ENCODE peak calls at places on chromosomes 16 and 17, in six cellular contexts. One of them, this sample, is unnamed.

GRCh38 chr17:43151880-43152456 is 19.0 kb upstream of the NBR1 start:
- DNase-seq in hepatic stellate cell: no peak
- DNase-seq in NCI-H2171 treated with DMSO at 0.1 percent for 48 hours: no peak
- DNase-seq in A549: no peak
- DNase-seq in LoVo: no peak
- DNase-seq in T-helper 1 cell: no peak
- DNase-seq in this sample: no peak

GRCh38 chr17:43006639-43007551 is at the start of gene IFI35:
- DNase-seq in hepatic stellate cell: peak
- DNase-seq in NCI-H2171 treated with DMSO at 0.1 percent for 48 hours: peak
- DNase-seq in A549: peak
- DNase-seq in LoVo: peak
- DNase-seq in T-helper 1 cell: peak
- DNase-seq in this sample: peak

GRCh38 chr17:77779711-77780539 is 178.6 kb upstream of the TNRC6C start:
- DNase-seq in hepatic stellate cell: peak
- DNase-seq in NCI-H2171 treated with DMSO at 0.1 percent for 48 hours: no peak
- DNase-seq in A549: no peak
- DNase-seq in LoVo: no peak
- DNase-seq in T-helper 1 cell: no peak
- DNase-seq in this sample: no peak

GRCh38 chr17:35727635-35728034 is 3.8 kb upstream of the RASL10B start:
- DNase-seq in hepatic stellate cell: no peak
- DNase-seq in NCI-H2171 treated with DMSO at 0.1 percent for 48 hours: no peak
- DNase-seq in A549: no peak
- DNase-seq in LoVo: no peak
- DNase-seq in T-helper 1 cell: no peak
- DNase-seq in this sample: no peak

GRCh38 chr17:17844079-17844478 is 7.3 kb upstream of the SREBF1 start:
- DNase-seq in hepatic stellate cell: no peak
- DNase-seq in NCI-H2171 treated with DMSO at 0.1 percent for 48 hours: no peak
- DNase-seq in A549: no peak
- DNase-seq in LoVo: no peak
- DNase-seq in T-helper 1 cell: no peak
- DNase-seq in this sample: no peak

GRCh38 chr17:28983286-28984240 is 22.3 kb downstream of the SEZ6 start:
- DNase-seq in hepatic stellate cell: no peak
- DNase-seq in NCI-H2171 treated with DMSO at 0.1 percent for 48 hours: peak
- DNase-seq in A549: no peak
- DNase-seq in LoVo: no peak
- DNase-seq in T-helper 1 cell: no peak
- DNase-seq in this sample: no peak

GRCh38 chr17:47204722-47205418 is 4.3 kb upstream of the MYL4 start:
- DNase-seq in hepatic stellate cell: peak
- DNase-seq in NCI-H2171 treated with DMSO at 0.1 percent for 48 hours: peak
- DNase-seq in A549: no peak
- DNase-seq in LoVo: peak
- DNase-seq in T-helper 1 cell: peak
- DNase-seq in this sample: no peak

GRCh38 chr17:3015890-3016289 is 47.5 kb downstream of the OR1D5 start:
- DNase-seq in hepatic stellate cell: peak
- DNase-seq in NCI-H2171 treated with DMSO at 0.1 percent for 48 hours: no peak
- DNase-seq in A549: no peak
- DNase-seq in LoVo: no peak
- DNase-seq in T-helper 1 cell: no peak
- DNase-seq in this sample: no peak

GRCh38 chr17:77034677-77035424 is 105.9 kb upstream of the SEC14L1 start:
- DNase-seq in hepatic stellate cell: no peak
- DNase-seq in NCI-H2171 treated with DMSO at 0.1 percent for 48 hours: no peak
- DNase-seq in A549: no peak
- DNase-seq in LoVo: no peak
- DNase-seq in T-helper 1 cell: no peak
- DNase-seq in this sample: no peak

GRCh38 chr16:66406534-66407368 is 20.3 kb upstream of the BEAN1 start:
- DNase-seq in hepatic stellate cell: peak
- DNase-seq in NCI-H2171 treated with DMSO at 0.1 percent for 48 hours: peak
- DNase-seq in A549: peak
- DNase-seq in LoVo: peak
- DNase-seq in T-helper 1 cell: peak
- DNase-seq in this sample: peak

GRCh38 chr17:6507535-6507934 is 48.8 kb downstream of the PITPNM3 start:
- DNase-seq in hepatic stellate cell: peak
- DNase-seq in NCI-H2171 treated with DMSO at 0.1 percent for 48 hours: no peak
- DNase-seq in A549: peak
- DNase-seq in LoVo: peak
- DNase-seq in T-helper 1 cell: no peak
- DNase-seq in this sample: no peak

GRCh38 chr16:70512456-70512855 is 10.9 kb downstream of the COG4 start:
- DNase-seq in hepatic stellate cell: no peak
- DNase-seq in NCI-H2171 treated with DMSO at 0.1 percent for 48 hours: no peak
- DNase-seq in A549: peak
- DNase-seq in LoVo: no peak
- DNase-seq in T-helper 1 cell: no peak
- DNase-seq in this sample: no peak

GRCh38 chr17:8707591-8708453 is 36.8 kb downstream of the CCDC42 start:
- DNase-seq in hepatic stellate cell: no peak
- DNase-seq in NCI-H2171 treated with DMSO at 0.1 percent for 48 hours: no peak
- DNase-seq in A549: no peak
- DNase-seq in LoVo: no peak
- DNase-seq in T-helper 1 cell: no peak
- DNase-seq in this sample: no peak

GRCh38 chr16:64215730-64216129 is 906.1 kb downstream of the CDH11 start:
- DNase-seq in hepatic stellate cell: no peak
- DNase-seq in NCI-H2171 treated with DMSO at 0.1 percent for 48 hours: no peak
- DNase-seq in A549: no peak
- DNase-seq in LoVo: no peak
- DNase-seq in T-helper 1 cell: no peak
- DNase-seq in this sample: no peak

GRCh38 chr17:28480278-28480677 is 6.8 kb downstream of the SLC13A2 start:
- DNase-seq in hepatic stellate cell: no peak
- DNase-seq in NCI-H2171 treated with DMSO at 0.1 percent for 48 hours: no peak
- DNase-seq in A549: no peak
- DNase-seq in LoVo: no peak
- DNase-seq in T-helper 1 cell: no peak
- DNase-seq in this sample: no peak

GRCh38 chr17:28982191-28982793 is 23.5 kb downstream of the SEZ6 start:
- DNase-seq in hepatic stellate cell: no peak
- DNase-seq in NCI-H2171 treated with DMSO at 0.1 percent for 48 hours: no peak
- DNase-seq in A549: no peak
- DNase-seq in LoVo: no peak
- DNase-seq in T-helper 1 cell: peak
- DNase-seq in this sample: no peak

GRCh38 chr16:11354733-11355574 is 9.7 kb downstream of the RMI2 start:
- DNase-seq in hepatic stellate cell: no peak
- DNase-seq in NCI-H2171 treated with DMSO at 0.1 percent for 48 hours: peak
- DNase-seq in A549: no peak
- DNase-seq in LoVo: no peak
- DNase-seq in T-helper 1 cell: peak
- DNase-seq in this sample: peak

GRCh38 chr17:78034429-78035091 is 76.1 kb downstream of the TNRC6C start:
- DNase-seq in hepatic stellate cell: no peak
- DNase-seq in NCI-H2171 treated with DMSO at 0.1 percent for 48 hours: peak
- DNase-seq in A549: peak
- DNase-seq in LoVo: no peak
- DNase-seq in T-helper 1 cell: no peak
- DNase-seq in this sample: peak

GRCh38 chr17:43383826-43384475 is 14.8 kb upstream of the ARL4D start:
- DNase-seq in hepatic stellate cell: no peak
- DNase-seq in NCI-H2171 treated with DMSO at 0.1 percent for 48 hours: no peak
- DNase-seq in A549: no peak
- DNase-seq in LoVo: no peak
- DNase-seq in T-helper 1 cell: no peak
- DNase-seq in this sample: no peak

GRCh38 chr17:50426814-50427787 is 1.1 kb downstream of the ACSF2 start:
- DNase-seq in hepatic stellate cell: peak
- DNase-seq in NCI-H2171 treated with DMSO at 0.1 percent for 48 hours: no peak
- DNase-seq in A549: peak
- DNase-seq in LoVo: peak
- DNase-seq in T-helper 1 cell: no peak
- DNase-seq in this sample: peak

GRCh38 chr16:87053016-87053982 is 263.9 kb downstream of the C16orf95 start:
- DNase-seq in hepatic stellate cell: no peak
- DNase-seq in NCI-H2171 treated with DMSO at 0.1 percent for 48 hours: no peak
- DNase-seq in A549: no peak
- DNase-seq in LoVo: no peak
- DNase-seq in T-helper 1 cell: no peak
- DNase-seq in this sample: peak

GRCh38 chr17:1390422-1391367 is 9.3 kb downstream of the YWHAE start:
- DNase-seq in hepatic stellate cell: no peak
- DNase-seq in NCI-H2171 treated with DMSO at 0.1 percent for 48 hours: no peak
- DNase-seq in A549: no peak
- DNase-seq in LoVo: no peak
- DNase-seq in T-helper 1 cell: no peak
- DNase-seq in this sample: peak

GRCh38 chr16:12470311-12471229 is 333.1 kb downstream of the CPPED1 start:
- DNase-seq in hepatic stellate cell: no peak
- DNase-seq in NCI-H2171 treated with DMSO at 0.1 percent for 48 hours: no peak
- DNase-seq in A549: no peak
- DNase-seq in LoVo: no peak
- DNase-seq in T-helper 1 cell: no peak
- DNase-seq in this sample: no peak

GRCh38 chr17:72717276-72717675 is 375.2 kb downstream of the SLC39A11 start:
- DNase-seq in hepatic stellate cell: no peak
- DNase-seq in NCI-H2171 treated with DMSO at 0.1 percent for 48 hours: no peak
- DNase-seq in A549: no peak
- DNase-seq in LoVo: no peak
- DNase-seq in T-helper 1 cell: no peak
- DNase-seq in this sample: no peak

GRCh38 chr17:50064253-50064991 is 8.5 kb downstream of the ITGA3 start:
- DNase-seq in hepatic stellate cell: peak
- DNase-seq in NCI-H2171 treated with DMSO at 0.1 percent for 48 hours: no peak
- DNase-seq in A549: peak
- DNase-seq in LoVo: no peak
- DNase-seq in T-helper 1 cell: no peak
- DNase-seq in this sample: no peak

GRCh38 chr17:31190351-31190750 is 95.6 kb downstream of the NF1 start:
- DNase-seq in hepatic stellate cell: no peak
- DNase-seq in NCI-H2171 treated with DMSO at 0.1 percent for 48 hours: no peak
- DNase-seq in A549: no peak
- DNase-seq in LoVo: no peak
- DNase-seq in T-helper 1 cell: no peak
- DNase-seq in this sample: no peak

GRCh38 chr16:73298562-73298961 is 250.6 kb upstream of the ZFHX3 start:
- DNase-seq in hepatic stellate cell: peak
- DNase-seq in NCI-H2171 treated with DMSO at 0.1 percent for 48 hours: no peak
- DNase-seq in A549: no peak
- DNase-seq in LoVo: no peak
- DNase-seq in T-helper 1 cell: no peak
- DNase-seq in this sample: no peak

GRCh38 chr17:79842136-79842655 is 3.0 kb upstream of the CBX4 start:
- DNase-seq in hepatic stellate cell: no peak
- DNase-seq in NCI-H2171 treated with DMSO at 0.1 percent for 48 hours: peak
- DNase-seq in A549: no peak
- DNase-seq in LoVo: no peak
- DNase-seq in T-helper 1 cell: no peak
- DNase-seq in this sample: no peak

GRCh38 chr16:29811170-29811895 is 660 bp upstream of the PRRT2 start:
- DNase-seq in hepatic stellate cell: peak
- DNase-seq in NCI-H2171 treated with DMSO at 0.1 percent for 48 hours: peak
- DNase-seq in A549: peak
- DNase-seq in LoVo: peak
- DNase-seq in T-helper 1 cell: peak
- DNase-seq in this sample: peak

GRCh38 chr17:8392274-8392673 is 5.4 kb downstream of the RNF222 start:
- DNase-seq in hepatic stellate cell: no peak
- DNase-seq in NCI-H2171 treated with DMSO at 0.1 percent for 48 hours: no peak
- DNase-seq in A549: no peak
- DNase-seq in LoVo: no peak
- DNase-seq in T-helper 1 cell: no peak
- DNase-seq in this sample: no peak

GRCh38 chr17:80811181-80812105 is 180.2 kb upstream of the CHMP6 start:
- DNase-seq in hepatic stellate cell: no peak
- DNase-seq in NCI-H2171 treated with DMSO at 0.1 percent for 48 hours: no peak
- DNase-seq in A549: no peak
- DNase-seq in LoVo: no peak
- DNase-seq in T-helper 1 cell: no peak
- DNase-seq in this sample: no peak

GRCh38 chr17:47697948-47698711 is 4.2 kb downstream of the TBKBP1 start:
- DNase-seq in hepatic stellate cell: no peak
- DNase-seq in NCI-H2171 treated with DMSO at 0.1 percent for 48 hours: no peak
- DNase-seq in A549: no peak
- DNase-seq in LoVo: no peak
- DNase-seq in T-helper 1 cell: no peak
- DNase-seq in this sample: no peak

GRCh38 chr16:58249388-58249779 is 45.4 kb downstream of the PRSS54 start:
- DNase-seq in hepatic stellate cell: no peak
- DNase-seq in NCI-H2171 treated with DMSO at 0.1 percent for 48 hours: no peak
- DNase-seq in A549: no peak
- DNase-seq in LoVo: no peak
- DNase-seq in T-helper 1 cell: no peak
- DNase-seq in this sample: no peak

GRCh38 chr16:50354082-50354481 is 14.7 kb downstream of the BRD7 start:
- DNase-seq in hepatic stellate cell: no peak
- DNase-seq in NCI-H2171 treated with DMSO at 0.1 percent for 48 hours: no peak
- DNase-seq in A549: no peak
- DNase-seq in LoVo: no peak
- DNase-seq in T-helper 1 cell: no peak
- DNase-seq in this sample: no peak

This sample was measured in erythroblast.